ENCODE peak calls at places on chromosomes 12 and 14, in seven cellular contexts. T, F, R, C, W, K and U are unnamed samples.
A peak's percentile ranks its signal among the peaks of the same experiment; 100 is the strongest.

GRCh38 chr12:24864796-24865125 is 84.1 kb downstream of the BCAT1 start:
- DNase-seq in T (no peak), F (no peak), R (no peak), C (no peak), W (no peak), K (no peak), U (peak; percentile 40)

GRCh38 chr14:100081997-100082625 is 16.9 kb downstream of the EVL start:
- DNase-seq in T (no peak), F (no peak), R (no peak), C (no peak), W (no peak), K (no peak), U (no peak)

GRCh38 chr14:31937730-31938346 is 139.3 kb upstream of the ARHGAP5 start:
- DNase-seq in T (no peak), F (no peak), R (peak; percentile 59), C (peak; percentile 61), W (peak; percentile 20), K (no peak), U (no peak)

GRCh38 chr14:100470523-100470897 is 116.7 kb downstream of the BEGAIN start:
- DNase-seq in T (no peak), F (no peak), R (no peak), C (no peak), W (no peak), K (no peak), U (no peak)

GRCh38 chr12:64633940-64634337 is 23.6 kb downstream of the RASSF3 start:
- DNase-seq in T (no peak), F (peak; percentile 59), R (peak; percentile 74), C (peak; percentile 66), W (peak; percentile 23), K (no peak), U (peak; percentile 37)

GRCh38 chr12:41802803-41803202 is 341.9 kb downstream of the GXYLT1 start:
- DNase-seq in T (no peak), F (no peak), R (no peak), C (no peak), W (peak; percentile 23), K (no peak), U (no peak)

GRCh38 chr14:94653321-94653720 is 41.1 kb downstream of the SERPINA3 start:
- DNase-seq in T (no peak), F (no peak), R (no peak), C (no peak), W (no peak), K (no peak), U (no peak)

GRCh38 chr12:32997471-32997870 is 100.9 kb upstream of the PKP2 start:
- DNase-seq in T (no peak), F (no peak), R (no peak), C (peak; percentile 79), W (no peak), K (no peak), U (no peak)

GRCh38 chr12:3646561-3647241 is 106.2 kb downstream of the CRACR2A start:
- DNase-seq in T (no peak), F (no peak), R (no peak), C (no peak), W (no peak), K (no peak), U (no peak)

GRCh38 chr14:81172353-81172752 is 48.4 kb downstream of the GTF2A1 start:
- DNase-seq in T (no peak), F (no peak), R (no peak), C (no peak), W (peak; percentile 9), K (no peak), U (no peak)

GRCh38 chr14:52266782-52267181 is 716 bp upstream of the PTGDR start:
- DNase-seq in T (no peak), F (no peak), R (no peak), C (no peak), W (no peak), K (no peak), U (no peak)

GRCh38 chr14:38941485-38941884 is 161.6 kb downstream of the SEC23A start:
- DNase-seq in T (no peak), F (no peak), R (no peak), C (no peak), W (no peak), K (no peak), U (no peak)
- TF ChIP-seq CTCF in T (no peak), F (no peak), R (no peak), C (peak; percentile 61), W (no peak), K (no peak), U (no peak)

DNA sequence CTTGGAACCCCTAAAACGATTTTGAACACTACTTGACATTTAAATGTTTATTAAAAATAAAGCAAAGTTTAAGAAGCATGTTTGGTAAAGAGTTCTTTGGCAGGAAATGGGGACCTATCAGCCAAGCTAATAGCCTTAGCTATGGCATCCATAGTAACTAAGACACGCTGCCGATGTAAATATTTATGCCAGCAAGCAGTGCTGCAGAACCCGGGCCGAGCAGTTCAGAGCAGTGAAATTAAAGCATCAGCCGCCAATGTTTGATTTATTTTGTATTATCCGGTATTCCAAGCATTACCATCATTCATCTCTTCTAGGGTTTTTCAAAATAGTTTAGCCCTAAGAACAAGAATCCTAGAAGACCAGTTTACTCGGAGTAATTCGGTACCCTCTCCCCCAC is 61.6 kb downstream of the PPP2R5C start:
- DNase-seq in T (no peak), F (no peak), R (no peak), C (no peak), W (no peak), K (no peak), U (no peak)
- H3K4me3 ChIP-seq in T (no peak overlapping the region), F (peak overlapping the region; percentile 5), R (peak overlapping the region; percentile 33), C (no peak overlapping the region), W (no peak overlapping the region), K (no peak overlapping the region), U (no peak overlapping the region)

GRCh38 chr14:44960146-44960545 is 1.6 kb downstream of the KLHL28 start:
- DNase-seq in T (no peak), F (no peak), R (no peak), C (no peak), W (no peak), K (no peak), U (no peak)
- TF ChIP-seq CTCF in T (no peak), F (no peak), R (no peak), C (no peak), W (no peak), K (no peak), U (no peak)

GRCh38 chr12:46983393-46983793 is 96.0 kb upstream of the PCED1B start:
- DNase-seq in T (no peak), F (no peak), R (no peak), C (no peak), W (no peak), K (no peak), U (no peak)
- H3K4me3 ChIP-seq in T (no peak overlapping the region), F (no peak overlapping the region), R (no peak overlapping the region), C (no peak overlapping the region), W (no peak overlapping the region), K (no peak overlapping the region), U (no peak overlapping the region)

DNA sequence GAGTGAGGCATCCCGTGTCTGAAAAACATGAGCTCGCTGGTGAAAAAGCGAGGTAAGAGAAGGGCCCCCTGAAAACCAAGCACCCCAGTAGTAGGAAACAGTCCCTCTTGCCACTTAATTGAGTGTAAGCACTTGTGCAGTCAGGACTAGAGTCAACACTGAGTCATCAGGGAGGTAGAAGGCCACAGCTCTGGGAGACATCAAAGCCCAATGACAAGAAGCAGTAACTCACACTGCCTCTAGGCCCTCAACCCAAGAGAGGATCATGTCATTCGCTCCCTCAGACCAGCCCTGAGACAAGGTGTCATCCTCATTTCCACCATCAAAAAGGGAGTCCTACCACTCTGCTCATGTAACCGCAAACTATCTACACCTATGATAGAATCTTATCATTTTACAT is 17.8 kb downstream of the POMT2 start:
- DNase-seq in T (no peak), F (no peak), R (no peak), C (no peak), W (no peak), K (no peak), U (no peak)
- TF ChIP-seq CTCF in T (no peak), F (no peak), R (no peak), C (peak; percentile 29), W (no peak), K (no peak), U (no peak)